ENCODE peak calls at places on chromosomes 13 and 19, in six cellular contexts. A, L, Y, F, T and Q are unnamed samples.

GRCh38 chr13:37202264-37202663 is 96.8 kb upstream of the CSNK1A1L start:
- DNase-seq in L (peak), F (no peak), Y (no peak), T (no peak), A (no peak), Q (peak)

GRCh38 chr13:52599037-52599852 is 43.0 kb upstream of the HNRNPA1L2 start:
- DNase-seq in F (peak), T (no peak), L (peak), Y (no peak), A (no peak), Q (peak)

GRCh38 chr19:48895226-48895625 is 3.3 kb downstream of the TULP2 start:
- DNase-seq in T (no peak), A (no peak), L (no peak), Y (no peak), F (no peak), Q (no peak)

GRCh38 chr19:28358604-28359003 is 854.3 kb downstream of the UQCRFS1 start:
- DNase-seq in F (no peak), L (no peak), T (no peak), Y (no peak), A (no peak), Q (no peak)

GRCh38 chr13:95924389-95924994 is 128.7 kb downstream of the UGGT2 start:
- DNase-seq in F (peak), T (no peak), L (peak), A (no peak), Y (no peak), Q (peak)

GRCh38 chr13:35771898-35772297 is 295.4 kb upstream of the MAB21L1 start:
- DNase-seq in T (no peak), A (no peak), L (peak), F (peak), Y (no peak), Q (peak)

GRCh38 chr19:3607398-3608078 is 863 bp upstream of the TBXA2R start:
- DNase-seq in T (no peak), Y (no peak), F (peak), A (no peak), L (peak), Q (no peak)

GRCh38 chr19:45498411-45499195 is at the start of gene PPM1N:
- DNase-seq in F (no peak), Y (no peak), L (peak), T (peak), A (no peak), Q (no peak)

GRCh38 chr19:34838753-34839431 is 65.9 kb upstream of the ZNF599 start:
- DNase-seq in A (peak), T (no peak), L (peak), F (peak), Y (no peak), Q (peak)

GRCh38 chr19:32719611-32720059 is at the start of gene TDRD12:
- DNase-seq in Y (no peak), T (no peak), A (no peak), F (no peak), L (no peak), Q (no peak)

GRCh38 chr19:52638601-52639000 is 446 bp upstream of the ZNF83 start:
- DNase-seq in L (peak), F (no peak), A (no peak), T (no peak), Y (peak), Q (peak)

GRCh38 chr13:74202129-74202528 is 67.9 kb upstream of the KLF12 start:
- DNase-seq in F (peak), L (no peak), A (no peak), Y (no peak), T (no peak), Q (no peak)

GRCh38 chr19:15264061-15264932 is 32.0 kb upstream of the EPHX3 start:
- DNase-seq in A (peak), F (peak), Y (peak), T (peak), L (peak), Q (peak)

GRCh38 chr19:43575955-43576451 is 402 bp downstream of the PINLYP start:
- DNase-seq in Y (no peak), L (peak), F (no peak), T (peak), A (no peak), Q (no peak)

GRCh38 chr13:60009300-60010248 is 154.2 kb downstream of the DIAPH3 start:
- DNase-seq in Y (no peak), T (no peak), A (peak), F (no peak), L (no peak), Q (no peak)

GRCh38 chr13:84812078-84812477 is 929.8 kb upstream of the SLITRK1 start:
- DNase-seq in A (no peak), L (no peak), T (no peak), Y (no peak), F (no peak), Q (no peak)

GRCh38 chr13:31068119-31068423 is 93.6 kb downstream of the HSPH1 start:
- DNase-seq in Y (no peak), A (no peak), L (no peak), F (no peak), T (no peak), Q (no peak)

GRCh38 chr13:90757127-90757680 is 590.3 kb upstream of the MIR17HG start:
- DNase-seq in Y (no peak), F (no peak), A (no peak), T (no peak), L (peak), Q (no peak)

GRCh38 chr13:46339035-46339666 is 47.9 kb downstream of the RUBCNL start:
- DNase-seq in T (no peak), A (peak), Y (peak), F (peak), L (peak), Q (peak)

GRCh38 chr19:4477034-4477801 is 5.1 kb downstream of the HDGFL2 start:
- DNase-seq in Y (no peak), T (no peak), L (no peak), A (no peak), F (no peak), Q (no peak)

GRCh38 chr13:110407021-110407420 is 99.9 kb downstream of the COL4A2 start:
- DNase-seq in T (no peak), L (no peak), A (no peak), F (no peak), Y (no peak), Q (no peak)

GRCh38 chr19:5339950-5340636 is 519 bp downstream of the PTPRS start:
- DNase-seq in F (no peak), T (peak), L (peak), A (no peak), Y (no peak), Q (no peak)

GRCh38 chr19:4369109-4369887 is 25.9 kb downstream of the MPND start:
- DNase-seq in F (peak), L (peak), T (peak), Y (no peak), A (peak), Q (no peak)

GRCh38 chr19:4328243-4328990 is 10.2 kb downstream of the STAP2 start:
- DNase-seq in F (peak), L (peak), A (peak), Y (peak), T (peak), Q (peak)

GRCh38 chr13:48411281-48412099 is 1.4 kb downstream of the LPAR6 start:
- DNase-seq in T (no peak), L (peak), Y (no peak), F (peak), A (no peak), Q (peak)

GRCh38 chr13:48864100-48864499 is 111.6 kb upstream of the FNDC3A start:
- DNase-seq in L (no peak), Y (no peak), A (no peak), T (no peak), F (no peak), Q (no peak)

GRCh38 chr13:80083516-80084085 is 257.3 kb downstream of the SPRY2 start:
- DNase-seq in F (peak), Y (no peak), L (peak), T (no peak), A (no peak), Q (peak)

GRCh38 chr19:46697142-46697960 is 19.6 kb downstream of the PRKD2 start:
- DNase-seq in F (peak), Y (peak), A (peak), T (peak), L (peak), Q (peak)